ENCODE peak calls at places on chromosomes 3 and 15, in five cellular contexts. One of them, this sample, is unnamed.

GRCh38 chr3:152524198-152525140 is 255.7 kb downstream of the MBNL1 start:
- DNase-seq in endothelial cell of umbilical vein: peak
- DNase-seq in K562: peak
- DNase-seq in breast epithelium: no peak
- DNase-seq in HL-60: peak
- DNase-seq in this sample: peak

GRCh38 chr15:36428102-36428845 is 151.2 kb upstream of the CDIN1 start:
- DNase-seq in endothelial cell of umbilical vein: peak
- DNase-seq in K562: peak
- DNase-seq in breast epithelium: no peak
- DNase-seq in HL-60: no peak
- DNase-seq in this sample: no peak

GRCh38 chr3:155370198-155370597 is 76.7 kb upstream of the STRIT1 start:
- DNase-seq in endothelial cell of umbilical vein: no peak
- DNase-seq in K562: no peak
- DNase-seq in breast epithelium: no peak
- DNase-seq in HL-60: no peak
- DNase-seq in this sample: no peak

GRCh38 chr3:34229871-34230270 is 431.4 kb downstream of the PDCD6IP start:
- DNase-seq in endothelial cell of umbilical vein: no peak
- DNase-seq in K562: peak
- DNase-seq in breast epithelium: no peak
- DNase-seq in HL-60: no peak
- DNase-seq in this sample: no peak

GRCh38 chr15:31311735-31312134 is 14.9 kb upstream of the KLF13 start:
- DNase-seq in endothelial cell of umbilical vein: no peak
- DNase-seq in K562: no peak
- DNase-seq in breast epithelium: peak
- DNase-seq in HL-60: no peak
- DNase-seq in this sample: no peak

GRCh38 chr15:78299302-78300102 is at the start of gene SKIC8:
- DNase-seq in endothelial cell of umbilical vein: peak
- DNase-seq in K562: peak
- DNase-seq in breast epithelium: peak
- DNase-seq in HL-60: peak
- DNase-seq in this sample: peak

GRCh38 chr3:171804618-171805389 is 5.5 kb downstream of the PLD1 start:
- DNase-seq in endothelial cell of umbilical vein: peak
- DNase-seq in K562: peak
- DNase-seq in breast epithelium: no peak
- DNase-seq in HL-60: no peak
- DNase-seq in this sample: no peak

GRCh38 chr3:116350119-116350733 is 95.1 kb downstream of the LSAMP start:
- DNase-seq in endothelial cell of umbilical vein: no peak
- DNase-seq in K562: no peak
- DNase-seq in breast epithelium: no peak
- DNase-seq in HL-60: no peak
- DNase-seq in this sample: no peak

GRCh38 chr15:81069909-81070308 is 64.2 kb upstream of the CFAP161 start:
- DNase-seq in endothelial cell of umbilical vein: peak
- DNase-seq in K562: peak
- DNase-seq in breast epithelium: no peak
- DNase-seq in HL-60: no peak
- DNase-seq in this sample: no peak

GRCh38 chr15:74808840-74809229 is 3.8 kb upstream of the LMAN1L start:
- DNase-seq in endothelial cell of umbilical vein: no peak
- DNase-seq in K562: no peak
- DNase-seq in breast epithelium: no peak
- DNase-seq in HL-60: no peak
- DNase-seq in this sample: no peak

GRCh38 chr3:124026516-124026915 is 34.6 kb upstream of the ROPN1 start:
- DNase-seq in endothelial cell of umbilical vein: no peak
- DNase-seq in K562: no peak
- DNase-seq in breast epithelium: no peak
- DNase-seq in HL-60: no peak
- DNase-seq in this sample: no peak

GRCh38 chr3:9037113-9037715 is 73.9 kb upstream of the RAD18 start:
- DNase-seq in endothelial cell of umbilical vein: no peak
- DNase-seq in K562: no peak
- DNase-seq in breast epithelium: no peak
- DNase-seq in HL-60: peak
- DNase-seq in this sample: no peak

GRCh38 chr3:9032236-9032777 is 69.0 kb upstream of the RAD18 start:
- DNase-seq in endothelial cell of umbilical vein: no peak
- DNase-seq in K562: no peak
- DNase-seq in breast epithelium: no peak
- DNase-seq in HL-60: no peak
- DNase-seq in this sample: no peak

GRCh38 chr3:9035473-9035872 is 72.2 kb upstream of the RAD18 start:
- DNase-seq in endothelial cell of umbilical vein: no peak
- DNase-seq in K562: no peak
- DNase-seq in breast epithelium: no peak
- DNase-seq in HL-60: no peak
- DNase-seq in this sample: no peak

GRCh38 chr3:9033867-9034266 is 70.6 kb upstream of the RAD18 start:
- DNase-seq in endothelial cell of umbilical vein: no peak
- DNase-seq in K562: no peak
- DNase-seq in breast epithelium: no peak
- DNase-seq in HL-60: no peak
- DNase-seq in this sample: no peak

GRCh38 chr3:9036327-9037112 is 73.2 kb upstream of the RAD18 start:
- DNase-seq in endothelial cell of umbilical vein: no peak
- DNase-seq in K562: no peak
- DNase-seq in breast epithelium: peak
- DNase-seq in HL-60: no peak
- DNase-seq in this sample: no peak
- TF ChIP-seq POLR2AphosphoS5 in endothelial cell of umbilical vein: no peak
- TF ChIP-seq POLR2AphosphoS5 in K562: no peak
- TF ChIP-seq POLR2AphosphoS5 in breast epithelium: no peak
- TF ChIP-seq POLR2AphosphoS5 in HL-60: no peak
- TF ChIP-seq POLR2AphosphoS5 in this sample: no peak

GRCh38 chr3:138442433-138442832 is 8.0 kb downstream of the ESYT3 start:
- DNase-seq in endothelial cell of umbilical vein: no peak
- DNase-seq in K562: peak
- DNase-seq in breast epithelium: no peak
- DNase-seq in HL-60: no peak
- DNase-seq in this sample: no peak
- H3K27ac ChIP-seq in endothelial cell of umbilical vein: no peak
- H3K27ac ChIP-seq in K562: no peak
- H3K27ac ChIP-seq in breast epithelium: no peak
- H3K27ac ChIP-seq in HL-60: no peak
- H3K27ac ChIP-seq in this sample: no peak

GRCh38 chr3:188208751-188209433 is 54.9 kb downstream of the LPP start:
- DNase-seq in endothelial cell of umbilical vein: no peak
- DNase-seq in K562: no peak
- DNase-seq in breast epithelium: no peak
- DNase-seq in HL-60: no peak
- DNase-seq in this sample: no peak

GRCh38 chr3:188211476-188211875 is 57.5 kb downstream of the LPP start:
- DNase-seq in endothelial cell of umbilical vein: no peak
- DNase-seq in K562: no peak
- DNase-seq in breast epithelium: no peak
- DNase-seq in HL-60: no peak
- DNase-seq in this sample: no peak

GRCh38 chr3:188214442-188214841 is 60.5 kb downstream of the LPP start:
- DNase-seq in endothelial cell of umbilical vein: no peak
- DNase-seq in K562: no peak
- DNase-seq in breast epithelium: no peak
- DNase-seq in HL-60: peak
- DNase-seq in this sample: no peak

GRCh38 chr3:188209740-188210139 is 55.8 kb downstream of the LPP start:
- DNase-seq in endothelial cell of umbilical vein: no peak
- DNase-seq in K562: no peak
- DNase-seq in breast epithelium: no peak
- DNase-seq in HL-60: no peak
- DNase-seq in this sample: no peak

GRCh38 chr3:188212308-188212969 is 58.5 kb downstream of the LPP start:
- DNase-seq in endothelial cell of umbilical vein: no peak
- DNase-seq in K562: no peak
- DNase-seq in breast epithelium: no peak
- DNase-seq in HL-60: no peak
- DNase-seq in this sample: no peak
- TF ChIP-seq POLR2AphosphoS5 in endothelial cell of umbilical vein: no peak
- TF ChIP-seq POLR2AphosphoS5 in K562: no peak
- TF ChIP-seq POLR2AphosphoS5 in breast epithelium: no peak
- TF ChIP-seq POLR2AphosphoS5 in HL-60: no peak
- TF ChIP-seq POLR2AphosphoS5 in this sample: no peak

GRCh38 chr3:120147072-120147871 is 53.0 kb upstream of the GSK3B start:
- DNase-seq in endothelial cell of umbilical vein: peak
- DNase-seq in K562: no peak
- DNase-seq in breast epithelium: peak
- DNase-seq in HL-60: peak
- DNase-seq in this sample: peak
- H3K27ac ChIP-seq in endothelial cell of umbilical vein: no peak
- H3K27ac ChIP-seq in K562: no peak
- H3K27ac ChIP-seq in breast epithelium: peak
- H3K27ac ChIP-seq in HL-60: no peak
- H3K27ac ChIP-seq in this sample: peak

GRCh38 chr3:119350114-119350513 is 55.9 kb downstream of the ARHGAP31 start:
- DNase-seq in endothelial cell of umbilical vein: peak
- DNase-seq in K562: no peak
- DNase-seq in breast epithelium: no peak
- DNase-seq in HL-60: no peak
- DNase-seq in this sample: no peak
- TF ChIP-seq POLR2AphosphoS5 in endothelial cell of umbilical vein: peak
- TF ChIP-seq POLR2AphosphoS5 in K562: no peak
- TF ChIP-seq POLR2AphosphoS5 in breast epithelium: no peak
- TF ChIP-seq POLR2AphosphoS5 in HL-60: no peak
- TF ChIP-seq POLR2AphosphoS5 in this sample: peak

DNA sequence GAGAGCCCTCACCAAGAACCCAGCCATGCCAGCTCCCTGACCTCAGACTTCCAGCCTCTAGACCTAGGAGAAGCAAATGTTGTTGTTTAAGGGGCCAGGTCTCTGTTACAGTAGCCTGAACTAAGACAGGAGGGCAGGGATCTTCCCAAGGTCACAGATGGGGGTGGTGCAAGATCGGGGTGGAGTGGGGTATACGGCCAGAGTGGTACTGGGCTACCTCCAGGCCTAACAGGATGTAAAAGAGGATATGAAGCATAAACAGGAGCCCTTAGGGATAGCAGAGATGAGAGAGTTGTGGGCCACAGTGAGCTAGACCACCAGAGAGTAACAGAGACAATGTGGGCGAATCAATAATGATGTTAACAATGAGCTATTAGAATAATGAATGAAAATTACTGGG is 82.9 kb downstream of the TOP2B start:
- DNase-seq in endothelial cell of umbilical vein: no peak
- DNase-seq in K562: no peak
- DNase-seq in breast epithelium: no peak
- DNase-seq in HL-60: no peak
- DNase-seq in this sample: no peak
- H3K27ac ChIP-seq in endothelial cell of umbilical vein: peak
- H3K27ac ChIP-seq in K562: no peak
- H3K27ac ChIP-seq in breast epithelium: no peak
- H3K27ac ChIP-seq in HL-60: no peak
- H3K27ac ChIP-seq in this sample: no peak

GRCh38 chr3:112130638-112130993 is 2.4 kb downstream of the GCSAM start:
- DNase-seq in endothelial cell of umbilical vein: no peak
- DNase-seq in K562: no peak
- DNase-seq in breast epithelium: no peak
- DNase-seq in HL-60: no peak
- DNase-seq in this sample: no peak
- TF ChIP-seq POLR2AphosphoS5 in endothelial cell of umbilical vein: no peak
- TF ChIP-seq POLR2AphosphoS5 in K562: no peak
- TF ChIP-seq POLR2AphosphoS5 in breast epithelium: no peak
- TF ChIP-seq POLR2AphosphoS5 in HL-60: no peak
- TF ChIP-seq POLR2AphosphoS5 in this sample: no peak

This sample was measured in prostate gland.